ENCODE peak calls at places on chromosomes 1 and 21, in four cellular contexts. S, F, K and I are unnamed samples.

GRCh38 chr1:119779869-119780356 is 11.2 kb upstream of the HMGCS2 start:
- DNase-seq in S (peak), F (peak), K (no peak), I (no peak)

GRCh38 chr1:60850084-60850483 is 232.3 kb upstream of the NFIA start:
- DNase-seq in S (no peak), F (no peak), K (no peak), I (no peak)

GRCh38 chr1:42957880-42958487 is 684 bp downstream of the SLC2A1 start:
- DNase-seq in S (no peak), F (no peak), K (no peak), I (no peak)

GRCh38 chr1:118918230-118918939 is 69.8 kb downstream of the TBX15 start:
- DNase-seq in S (no peak), F (no peak), K (no peak), I (no peak)

GRCh38 chr1:56931686-56932085 is 34.1 kb downstream of the C8B start:
- DNase-seq in S (no peak), F (no peak), K (no peak), I (no peak)

GRCh38 chr1:159000627-159001026 is 9.1 kb upstream of the IFI16 start:
- DNase-seq in S (peak), F (peak), K (peak), I (peak)

GRCh38 chr1:205375816-205376545 is 19.3 kb upstream of the KLHDC8A start:
- DNase-seq in S (peak), F (peak), K (peak), I (no peak)

GRCh38 chr1:10830961-10831669 is 34.7 kb upstream of the CASZ1 start:
- DNase-seq in S (no peak), F (peak), K (no peak), I (no peak)

GRCh38 chr1:156247460-156248322 is at the start of gene PAQR6:
- DNase-seq in S (peak), F (no peak), K (no peak), I (no peak)

GRCh38 chr1:161324020-161324419 is 9.8 kb downstream of the SDHC start:
- DNase-seq in S (no peak), F (no peak), K (no peak), I (no peak)

GRCh38 chr1:224340711-224341384 is 10.9 kb upstream of the NVL start:
- DNase-seq in S (no peak), F (peak), K (no peak), I (no peak)

GRCh38 chr1:237677979-237678378 is 212.7 kb downstream of the ZP4 start:
- DNase-seq in S (peak), F (peak), K (peak), I (no peak)

GRCh38 chr1:198713081-198713480 is 74.2 kb downstream of the PTPRC start:
- DNase-seq in S (no peak), F (peak), K (peak), I (no peak)

GRCh38 chr1:218815076-218815475 is 358.6 kb upstream of the LYPLAL1 start:
- DNase-seq in S (no peak), F (no peak), K (no peak), I (no peak)

GRCh38 chr1:154958681-154959447 is 2.7 kb downstream of the PYGO2 start:
- DNase-seq in S (no peak), F (no peak), K (no peak), I (no peak)

GRCh38 chr21:18218331-18218730 is 26.3 kb upstream of the CHODL start:
- DNase-seq in S (no peak), F (no peak), K (no peak), I (no peak)

GRCh38 chr1:20449736-20450311 is 36.2 kb downstream of the CAMK2N1 start:
- DNase-seq in S (peak), F (peak), K (no peak), I (no peak)

GRCh38 chr1:246554201-246554600 is 11.9 kb downstream of the TFB2M start:
- DNase-seq in S (no peak), F (no peak), K (no peak), I (no peak)

GRCh38 chr1:198699167-198700015 is 60.6 kb downstream of the PTPRC start:
- DNase-seq in S (peak), F (peak), K (peak), I (no peak)

GRCh38 chr21:46424621-46425020 is 34.1 kb upstream of the DIP2A start:
- DNase-seq in S (no peak), F (no peak), K (no peak), I (no peak)

GRCh38 chr1:17441265-17441992 is 2.0 kb upstream of the RCC2 start:
- DNase-seq in S (no peak), F (peak), K (peak), I (no peak)

GRCh38 chr1:93083979-93084378 is 4.9 kb downstream of the MTF2 start:
- DNase-seq in S (no peak), F (no peak), K (no peak), I (no peak)

GRCh38 chr1:203140076-203140475 is 12.6 kb downstream of the ADORA1 start:
- DNase-seq in S (no peak), F (no peak), K (no peak), I (no peak)

GRCh38 chr1:179820216-179820970 is 57.2 kb downstream of the TOR1AIP2 start:
- DNase-seq in S (no peak), F (no peak), K (no peak), I (no peak)

GRCh38 chr1:25245809-25246599 is 1.2 kb downstream of the RSRP1 start:
- DNase-seq in S (no peak), F (peak), K (peak), I (no peak)

GRCh38 chr1:175725684-175726083 is 17.7 kb downstream of the TNR start:
- DNase-seq in S (no peak), F (peak), K (peak), I (no peak)

GRCh38 chr1:44354268-44354839 is 703 bp downstream of the ERI3 start:
- DNase-seq in S (no peak), F (peak), K (peak), I (no peak)

GRCh38 chr21:34807146-34807880 is 138.5 kb downstream of the CLIC6 start:
- DNase-seq in S (no peak), F (peak), K (peak), I (peak)

GRCh38 chr1:41977329-41977728 is 58.6 kb upstream of the HIVEP3 start:
- DNase-seq in S (peak), F (no peak), K (no peak), I (no peak)

GRCh38 chr1:232227171-232227740 is 402.7 kb downstream of the SIPA1L2 start:
- DNase-seq in S (no peak), F (no peak), K (no peak), I (no peak)

GRCh38 chr1:240575976-240576666 is 35.8 kb downstream of the GREM2 start:
- DNase-seq in S (no peak), F (no peak), K (peak), I (no peak)

GRCh38 chr1:6822530-6823359 is 37.5 kb downstream of the CAMTA1 start:
- DNase-seq in S (peak), F (no peak), K (no peak), I (no peak)

GRCh38 chr1:7218210-7218832 is 433.1 kb downstream of the CAMTA1 start:
- DNase-seq in S (peak), F (peak), K (peak), I (no peak)

GRCh38 chr21:41891132-41891531 is 12.0 kb upstream of the PRDM15 start:
- DNase-seq in S (no peak), F (peak), K (no peak), I (no peak)

GRCh38 chr1:112389689-112390088 is 6.3 kb upstream of the CTTNBP2NL start:
- DNase-seq in S (no peak), F (no peak), K (no peak), I (no peak)